ENCODE peak calls at places on chromosomes 5 and 9, in nine cellular contexts. D is stomach; R is effector memory CD4-positive, alpha-beta T cell; V is hepatocyte; G is DND-41; E is upper lobe of left lung; O is small intestine; A is cardiac muscle cell; M is neuronal stem cell. N is an unnamed sample.

GRCh38 chr9:38186372-38187115 is 117.5 kb upstream of the SHB start:
- DNase-seq in V (no peak), G (no peak), O (no peak), R (no peak), M (no peak), A (no peak), D (no peak), E (no peak), N (no peak)

GRCh38 chr5:113223831-113224604 is 210.8 kb downstream of the TSSK1B start:
- DNase-seq in R (no peak), E (no peak), A (no peak), G (no peak), O (no peak), D (no peak), V (no peak), M (no peak), N (no peak)

GRCh38 chr9:82054264-82055015 is 65.9 kb downstream of the SPATA31D1 start:
- DNase-seq in M (no peak), A (no peak), V (no peak), E (no peak), O (no peak), G (no peak), R (no peak), D (no peak), N (no peak)

GRCh38 chr9:137085918-137086530 is 761 bp upstream of the MAN1B1 start:
- DNase-seq in A (peak; percentile 36), G (no peak), D (peak; percentile 44), E (no peak), M (no peak), O (peak; percentile 40), V (peak; percentile 55), R (no peak), N (peak; percentile 66)

GRCh38 chr9:35954942-35955546 is 2.9 kb downstream of the OR2S2 start:
- DNase-seq in G (peak; percentile 62), R (no peak), O (peak; percentile 76), M (peak; percentile 57), E (peak; percentile 62), V (peak; percentile 85), A (peak; percentile 75), D (peak; percentile 64), N (peak; percentile 88)

GRCh38 chr9:15289590-15289989 is 17.4 kb downstream of the TTC39B start:
- DNase-seq in M (no peak), E (no peak), G (no peak), O (no peak), D (no peak), V (no peak), R (no peak), A (no peak), N (no peak)

GRCh38 chr9:79263666-79264460 is 307.9 kb upstream of the TLE4 start:
- DNase-seq in R (no peak), O (no peak), A (no peak), M (no peak), D (no peak), E (no peak), V (no peak), G (no peak), N (no peak)

GRCh38 chr9:34377402-34377741 is 674 bp upstream of the MYORG start:
- DNase-seq in E (peak; percentile 43), A (peak; percentile 39), R (no peak), D (no peak), M (no peak), O (no peak), V (peak; percentile 72), G (no peak), N (no peak)

GRCh38 chr5:143338658-143339366 is 64.7 kb downstream of the NR3C1 start:
- DNase-seq in E (no peak), D (no peak), G (no peak), R (no peak), V (no peak), A (no peak), O (no peak), M (no peak), N (no peak)

GRCh38 chr5:59768204-59769040 is 125.1 kb downstream of the PDE4D start:
- DNase-seq in D (peak; percentile 76), R (no peak), V (peak; percentile 85), M (peak; percentile 70), E (peak; percentile 63), G (no peak), A (peak; percentile 77), O (peak; percentile 80), N (peak; percentile 3)

GRCh38 chr5:60526336-60526875 is 173.6 kb downstream of the DEPDC1B start:
- DNase-seq in O (no peak), V (no peak), A (no peak), D (no peak), R (no peak), M (no peak), E (no peak), G (peak; percentile 39), N (no peak)

GRCh38 chr5:125233944-125234343 is 487.5 kb upstream of the ZNF608 start:
- DNase-seq in E (no peak), O (no peak), G (no peak), V (no peak), A (no peak), D (no peak), R (no peak), M (no peak), N (peak; percentile 40)

GRCh38 chr5:1855573-1855972 is 27.2 kb downstream of the IRX4 start:
- DNase-seq in D (no peak), V (no peak), E (no peak), G (no peak), A (no peak), M (no peak), R (no peak), O (no peak), N (no peak)

GRCh38 chr5:1857256-1857600 is 25.5 kb downstream of the IRX4 start:
- DNase-seq in R (no peak), V (no peak), G (no peak), M (no peak), O (no peak), D (no peak), A (no peak), E (no peak), N (no peak)

GRCh38 chr5:1853531-1853930 is 29.2 kb downstream of the IRX4 start:
- DNase-seq in G (no peak), A (no peak), D (no peak), V (no peak), R (no peak), O (no peak), E (no peak), M (no peak), N (no peak)

GRCh38 chr5:1856596-1857255 is 26.0 kb downstream of the IRX4 start:
- DNase-seq in V (no peak), O (no peak), G (no peak), M (no peak), R (no peak), E (no peak), D (no peak), A (no peak), N (no peak)

DNA sequence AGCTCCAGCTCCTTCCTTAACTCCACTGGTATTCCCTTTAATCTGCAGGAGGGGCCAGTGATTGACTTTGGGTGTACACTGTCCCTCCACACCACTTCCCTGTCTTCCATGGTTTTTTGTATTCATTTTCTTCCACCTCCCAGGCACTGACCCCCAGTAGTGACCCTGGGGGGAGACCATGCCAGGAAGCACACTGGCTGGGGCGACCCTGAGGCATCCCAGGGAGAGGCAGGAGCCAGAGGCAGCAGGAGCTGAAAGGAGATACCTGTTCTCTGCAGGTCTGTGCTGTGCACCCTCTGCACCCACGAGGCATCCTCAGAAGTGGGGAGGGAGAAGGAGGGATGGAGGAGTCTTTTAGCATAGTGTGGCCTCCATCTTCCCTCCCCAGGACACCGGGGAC is 27.6 kb downstream of the IRX4 start:
- DNase-seq in V (no peak), O (no peak), R (no peak), G (no peak), M (no peak), D (no peak), A (no peak), E (no peak), N (no peak)
- H3K27me3 ChIP-seq in V (peaks cover 45% of the 10 kb centered on the region), O (peaks cover 25% of the 10 kb centered on the region), R (peaks cover 17% of the 10 kb centered on the region), G (no peaks in the 10 kb centered on the region), M (peaks cover 44% of the 10 kb centered on the region), D (peaks cover 45% of the 10 kb centered on the region), A (no peaks in the 10 kb centered on the region), E (peaks cover 10% of the 10 kb centered on the region), N (peaks cover 5% of the 10 kb centered on the region)

GRCh38 chr9:106962105-106962504 is 99.1 kb downstream of the ZNF462 start:
- DNase-seq in E (no peak), G (no peak), R (no peak), M (no peak), A (no peak), O (no peak), V (no peak), D (no peak), N (no peak)
- H3K4me1 ChIP-seq in E (no peaks in the 10 kb centered on the region), G (peaks cover 12% of the 10 kb centered on the region), R (no peaks in the 10 kb centered on the region), M (peaks cover 12% of the 10 kb centered on the region), A (peaks cover 12% of the 10 kb centered on the region), O (no peaks in the 10 kb centered on the region), V (no peaks in the 10 kb centered on the region), D (no peaks in the 10 kb centered on the region), N (peaks cover 13% of the 10 kb centered on the region)

GRCh38 chr9:21967707-21968106 is 26.5 kb downstream of the CDKN2A start:
- DNase-seq in G (no peak), A (no peak), D (no peak), E (no peak), V (no peak), O (no peak), M (no peak), R (no peak), N (no peak)
- H3K27me3 ChIP-seq in G (no peaks in the 10 kb centered on the region), A (peaks cover 100% of the 10 kb centered on the region), D (peaks cover 81% of the 10 kb centered on the region), E (peaks cover 76% of the 10 kb centered on the region), V (peaks cover 99% of the 10 kb centered on the region), O (peaks cover 61% of the 10 kb centered on the region), M (peaks cover 82% of the 10 kb centered on the region), R (peaks cover 99% of the 10 kb centered on the region), N (no peaks in the 10 kb centered on the region)

GRCh38 chr5:172664018-172664417 is 23.0 kb downstream of the NEURL1B start:
- DNase-seq in R (no peak), O (no peak), G (no peak), A (no peak), E (no peak), D (no peak), V (no peak), M (no peak), N (no peak)

GRCh38 chr5:172667786-172668735 is 27.0 kb downstream of the NEURL1B start:
- DNase-seq in G (no peak), M (no peak), E (no peak), V (no peak), D (no peak), R (no peak), O (no peak), A (no peak), N (no peak)

GRCh38 chr5:172665049-172665541 is 24.0 kb downstream of the NEURL1B start:
- DNase-seq in D (no peak), V (no peak), A (no peak), E (no peak), M (no peak), R (no peak), O (no peak), G (no peak), N (no peak)

GRCh38 chr5:172669808-172670402 is 28.8 kb downstream of the NEURL1B start:
- DNase-seq in G (no peak), R (no peak), E (no peak), D (no peak), A (no peak), V (no peak), O (no peak), M (no peak), N (no peak)

DNA sequence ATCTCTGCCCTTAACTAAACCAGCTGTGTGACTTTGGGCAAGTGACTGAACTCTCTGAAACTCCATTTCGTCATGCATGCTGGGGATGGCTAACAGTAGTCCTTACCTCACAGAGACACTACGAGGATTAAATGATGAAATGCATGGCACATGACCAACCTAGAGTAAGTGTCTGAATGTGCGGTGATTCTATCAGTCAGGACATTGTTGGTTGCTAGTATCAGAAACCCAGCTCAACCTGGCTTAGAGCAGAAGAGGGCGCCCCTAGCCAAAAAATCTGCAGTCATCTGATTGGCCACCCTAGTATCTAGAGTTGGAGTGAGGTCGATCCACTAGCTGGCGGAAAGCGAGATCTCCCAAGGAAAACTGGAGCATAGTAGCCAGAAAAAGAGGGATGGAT is 25.2 kb downstream of the NEURL1B start:
- DNase-seq in D (no peak), A (no peak), V (no peak), O (no peak), R (no peak), M (no peak), G (no peak), E (no peak), N (no peak)
- H3K4me1 ChIP-seq in D (peaks cover 46% of the 10 kb centered on the region), A (peaks cover 17% of the 10 kb centered on the region), V (peaks cover 13% of the 10 kb centered on the region), O (no peaks in the 10 kb centered on the region), R (no peaks in the 10 kb centered on the region), M (peaks cover 13% of the 10 kb centered on the region), G (no peaks in the 10 kb centered on the region), E (peaks cover 53% of the 10 kb centered on the region), N (no peaks in the 10 kb centered on the region)

N was measured in HAP-1.